ENCODE peak calls at places on chromosomes 13 and 19, in eight cellular contexts. B is fibroblast of pulmonary artery, Q is pancreas, P is thoracic aorta, I is body of pancreas, V is left ventricle myocardium inferior, L is heart right ventricle, Y is cardiac muscle cell. S is an unnamed sample.

GRCh38 chr19:46082728-46083050 is 41.8 kb downstream of the IGFL3 start:
- DNase-seq in B (no peak), Q (no peak), P (no peak), I (no peak), V (no peak), L (no peak), Y (no peak), S (no peak)

GRCh38 chr13:103187621-103188020 is 121.4 kb upstream of the SLC10A2 start:
- DNase-seq in B (no peak), Q (no peak), P (no peak), I (no peak), V (no peak), L (no peak), Y (peak; percentile 4), S (no peak)

GRCh38 chr13:45718063-45718462 is 15.9 kb downstream of the CBY2 start:
- DNase-seq in B (peak; percentile 23), Q (no peak), P (no peak), I (no peak), V (no peak), L (no peak), Y (peak; percentile 40), S (no peak)

GRCh38 chr13:102784501-102784900 is 10.9 kb upstream of the TEX30 start:
- DNase-seq in B (no peak), Q (no peak), P (no peak), I (no peak), V (no peak), L (no peak), Y (no peak), S (no peak)

GRCh38 chr13:24627864-24628418 is 52.3 kb upstream of the ATP12A start:
- DNase-seq in B (no peak), Q (no peak), P (no peak), I (no peak), V (no peak), L (no peak), Y (no peak), S (no peak)

GRCh38 chr19:19637523-19638251 is 5.8 kb downstream of the GMIP start:
- DNase-seq in B (no peak), Q (no peak), P (no peak), I (no peak), V (no peak), L (no peak), Y (no peak), S (no peak)

GRCh38 chr19:18532208-18532890 is 10.5 kb upstream of the ELL start:
- DNase-seq in B (no peak), Q (no peak), P (no peak), I (no peak), V (no peak), L (no peak), Y (no peak), S (no peak)

GRCh38 chr13:73657821-73658540 is 476.2 kb downstream of the KLF12 start:
- DNase-seq in B (peak; percentile 98), Q (peak; percentile 21), P (peak; percentile 30), I (peak; percentile 41), V (peak; percentile 71), L (peak; percentile 57), Y (peak; percentile 96), S (no peak)

GRCh38 chr19:55585658-55586339 is 5.2 kb upstream of the ZNF579 start:
- DNase-seq in B (peak; percentile 79), Q (peak; percentile 78), P (no peak), I (peak; percentile 68), V (peak; percentile 80), L (peak; percentile 87), Y (peak; percentile 93), S (peak; percentile 93)

GRCh38 chr13:97367427-97367826 is 66.5 kb upstream of the RAP2A start:
- DNase-seq in B (peak; percentile 56), Q (no peak), P (no peak), I (no peak), V (no peak), L (no peak), Y (peak; percentile 75), S (no peak)

GRCh38 chr13:113378825-113379224 is 14.9 kb upstream of the GRTP1 start:
- DNase-seq in B (no peak), Q (no peak), P (no peak), I (no peak), V (no peak), L (no peak), Y (no peak), S (no peak)

GRCh38 chr19:47445937-47446402 is 25.7 kb downstream of the SLC8A2 start:
- DNase-seq in B (peak; percentile 50), Q (peak; percentile 41), P (no peak), I (peak; percentile 33), V (no peak), L (no peak), Y (peak; percentile 58), S (peak; percentile 87)

GRCh38 chr19:8331263-8331840 is 10.1 kb downstream of the RPS28 start:
- DNase-seq in B (no peak), Q (no peak), P (no peak), I (no peak), V (no peak), L (no peak), Y (no peak), S (no peak)

GRCh38 chr19:15223649-15224371 is 8.4 kb downstream of the EPHX3 start:
- DNase-seq in B (peak; percentile 15), Q (no peak), P (no peak), I (no peak), V (no peak), L (no peak), Y (peak; percentile 32), S (no peak)

GRCh38 chr19:17522988-17523872 is 11.8 kb downstream of the PGLS start:
- DNase-seq in B (no peak), Q (peak; percentile 65), P (no peak), I (no peak), V (peak; percentile 57), L (peak; percentile 41), Y (peak; percentile 18), S (peak; percentile 81)

GRCh38 chr19:38557205-38557799 is 60.5 kb downstream of the MAP4K1 start:
- DNase-seq in B (no peak), Q (no peak), P (no peak), I (no peak), V (no peak), L (no peak), Y (no peak), S (peak; percentile 72)

GRCh38 chr13:22357132-22357531 is 686.3 kb downstream of the FGF9 start:
- DNase-seq in B (no peak), Q (no peak), P (no peak), I (no peak), V (no peak), L (no peak), Y (no peak), S (no peak)

GRCh38 chr19:57935731-57936130 is 529 bp upstream of the ZNF418 start:
- DNase-seq in B (no peak), Q (no peak), P (no peak), I (no peak), V (no peak), L (no peak), Y (no peak), S (no peak)

GRCh38 chr13:51934461-51935087 is 72.8 kb downstream of the CCDC70 start:
- DNase-seq in B (no peak), Q (no peak), P (no peak), I (no peak), V (no peak), L (no peak), Y (no peak), S (no peak)

DNA sequence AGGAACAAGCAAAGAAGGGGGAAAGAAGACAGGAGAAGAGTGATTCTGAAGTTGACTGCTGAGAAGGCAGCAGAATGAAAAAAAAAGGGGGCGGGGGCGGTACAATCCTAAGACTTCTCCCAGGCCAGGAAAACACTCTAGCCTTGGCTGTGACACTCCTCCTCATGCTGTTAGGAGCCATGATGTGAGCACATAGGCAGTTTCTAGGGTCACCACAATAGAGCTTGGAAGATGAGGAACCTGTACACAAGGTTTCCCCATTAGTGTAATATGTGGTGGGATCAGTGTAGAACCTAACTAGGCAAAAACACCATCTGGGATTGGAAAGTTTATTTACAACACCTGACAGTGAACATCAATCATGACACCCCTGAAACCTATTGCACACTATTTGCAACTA is 86.9 kb downstream of the FOXO1 start:
- DNase-seq in B (no peak), Q (no peak), P (no peak), I (no peak), V (no peak), L (no peak), Y (no peak), S (no peak)
- H3K4me3 ChIP-seq in B (no peak overlapping the region), Q (no peak overlapping the region), P (no peak overlapping the region), I (no peak overlapping the region), V (no peak overlapping the region), L (no peak overlapping the region), Y (no peak overlapping the region), S (no peak overlapping the region)

GRCh38 chr13:94549241-94550029 is 46.5 kb downstream of the TGDS start:
- DNase-seq in B (peak; percentile 95), Q (peak; percentile 87), P (peak; percentile 67), I (peak; percentile 92), V (peak; percentile 91), L (peak; percentile 91), Y (peak; percentile 96), S (peak; percentile 97)
- TF ChIP-seq CTCF in B (no peak), Q (no peak), P (no peak), I (peak; percentile 14), V (peak; percentile 26), L (no peak), Y (no peak), S (peak; percentile 4)

GRCh38 chr13:110330491-110331001 is 23.5 kb downstream of the COL4A2 start:
- DNase-seq in B (no peak), Q (no peak), P (no peak), I (no peak), V (no peak), L (no peak), Y (peak; percentile 33), S (no peak)

GRCh38 chr13:110329258-110329657 is 22.2 kb downstream of the COL4A2 start:
- DNase-seq in B (no peak), Q (no peak), P (no peak), I (no peak), V (no peak), L (no peak), Y (no peak), S (no peak)

GRCh38 chr13:110327036-110327790 is 20.1 kb downstream of the COL4A2 start:
- DNase-seq in B (no peak), Q (no peak), P (no peak), I (peak; percentile 42), V (no peak), L (no peak), Y (no peak), S (no peak)

GRCh38 chr13:110329798-110330461 is 22.8 kb downstream of the COL4A2 start:
- DNase-seq in B (peak; percentile 64), Q (no peak), P (no peak), I (no peak), V (no peak), L (no peak), Y (peak; percentile 49), S (no peak)

GRCh38 chr13:110328509-110328908 is 21.4 kb downstream of the COL4A2 start:
- DNase-seq in B (no peak), Q (no peak), P (no peak), I (no peak), V (no peak), L (no peak), Y (no peak), S (no peak)
- H3K4me3 ChIP-seq in B (no peak overlapping the region), Q (no peak overlapping the region), P (peak overlapping the region; percentile 67), I (no peak overlapping the region), V (no peak overlapping the region), L (no peak overlapping the region), Y (no peak overlapping the region), S (no peak overlapping the region)

DNA sequence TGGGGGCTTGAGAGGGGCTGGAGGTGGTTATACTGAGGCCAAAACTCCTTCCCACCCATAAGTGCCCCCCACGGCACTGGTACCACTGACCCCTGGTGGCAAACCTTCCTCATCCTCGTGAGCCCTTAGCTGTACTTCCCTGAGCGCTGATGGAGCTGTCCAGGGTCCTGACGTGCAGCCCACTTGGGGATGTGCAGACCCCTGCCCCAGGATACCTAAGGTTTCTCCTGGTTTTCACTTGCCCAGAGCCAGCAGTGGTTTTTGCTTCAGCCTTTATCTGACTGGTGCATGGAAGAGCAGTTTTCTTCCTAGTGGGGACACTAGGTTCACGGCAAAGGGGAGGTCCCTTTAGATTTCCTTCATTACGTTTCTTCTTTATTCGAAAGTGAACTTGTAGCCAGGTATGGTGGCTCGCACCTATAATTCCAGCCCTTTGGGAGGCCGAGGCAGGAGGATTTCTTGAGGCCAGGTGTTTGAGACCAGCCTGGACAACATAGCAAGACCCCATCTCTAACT is 28.7 kb upstream of the KCTD15 start:
- DNase-seq in B (peak; percentile 30), Q (no peak), P (no peak), I (peak; percentile 19), V (no peak), L (no peak), Y (peak; percentile 33), S (no peak)
- TF ChIP-seq CTCF in B (peak; percentile 24), Q (no peak), P (no peak), I (no peak), V (peak; percentile 20), L (no peak), Y (peak; percentile 31), S (no peak)